ENCODE peak calls at places on chromosomes 11 and 22, in ten cellular contexts. One of them, this sample, is unnamed.

GRCh38 chr11:117823294-117823940 is 1.1 kb downstream of the FXYD2 start:
- DNase-seq in NCI-H1105: no peak
- DNase-seq in BE2C: no peak
- DNase-seq in breast epithelium: no peak
- DNase-seq in stimulated activated CD4-positive, alpha-beta T cell treated with anti-CD3 and anti-CD28 coated beads, Interleukin-1b, Interleukin-23, amount 100 ng/mL, for 24 hours: no peak
- DNase-seq in NCI-H1694: no peak
- DNase-seq in iris pigment epithelial cell: no peak
- DNase-seq in choroid plexus epithelial cell: no peak
- DNase-seq in ELR: peak
- DNase-seq in NCI-H510A: no peak
- DNase-seq in this sample: peak

GRCh38 chr11:104668797-104669463 is 229.3 kb downstream of the CASP12 start:
- DNase-seq in NCI-H1105: no peak
- DNase-seq in BE2C: no peak
- DNase-seq in breast epithelium: no peak
- DNase-seq in stimulated activated CD4-positive, alpha-beta T cell treated with anti-CD3 and anti-CD28 coated beads, Interleukin-1b, Interleukin-23, amount 100 ng/mL, for 24 hours: no peak
- DNase-seq in NCI-H1694: no peak
- DNase-seq in iris pigment epithelial cell: peak
- DNase-seq in choroid plexus epithelial cell: peak
- DNase-seq in ELR: peak
- DNase-seq in NCI-H510A: no peak
- DNase-seq in this sample: peak

GRCh38 chr11:71103266-71103665 is 149.1 kb downstream of the SHANK2 start:
- DNase-seq in NCI-H1105: no peak
- DNase-seq in BE2C: no peak
- DNase-seq in breast epithelium: peak
- DNase-seq in stimulated activated CD4-positive, alpha-beta T cell treated with anti-CD3 and anti-CD28 coated beads, Interleukin-1b, Interleukin-23, amount 100 ng/mL, for 24 hours: no peak
- DNase-seq in NCI-H1694: no peak
- DNase-seq in iris pigment epithelial cell: no peak
- DNase-seq in choroid plexus epithelial cell: no peak
- DNase-seq in ELR: peak
- DNase-seq in NCI-H510A: no peak
- DNase-seq in this sample: no peak

GRCh38 chr11:125072961-125073590 is 10.0 kb downstream of the SLC37A2 start:
- DNase-seq in NCI-H1105: no peak
- DNase-seq in BE2C: no peak
- DNase-seq in breast epithelium: no peak
- DNase-seq in stimulated activated CD4-positive, alpha-beta T cell treated with anti-CD3 and anti-CD28 coated beads, Interleukin-1b, Interleukin-23, amount 100 ng/mL, for 24 hours: no peak
- DNase-seq in NCI-H1694: no peak
- DNase-seq in iris pigment epithelial cell: no peak
- DNase-seq in choroid plexus epithelial cell: no peak
- DNase-seq in ELR: no peak
- DNase-seq in NCI-H510A: no peak
- DNase-seq in this sample: no peak

GRCh38 chr11:70532066-70532440 is 133.7 kb downstream of the CTTN start:
- DNase-seq in NCI-H1105: no peak
- DNase-seq in BE2C: no peak
- DNase-seq in breast epithelium: no peak
- DNase-seq in stimulated activated CD4-positive, alpha-beta T cell treated with anti-CD3 and anti-CD28 coated beads, Interleukin-1b, Interleukin-23, amount 100 ng/mL, for 24 hours: no peak
- DNase-seq in NCI-H1694: no peak
- DNase-seq in iris pigment epithelial cell: no peak
- DNase-seq in choroid plexus epithelial cell: peak
- DNase-seq in ELR: no peak
- DNase-seq in NCI-H510A: no peak
- DNase-seq in this sample: no peak

GRCh38 chr11:94036096-94036495 is 14.9 kb downstream of the HEPHL1 start:
- DNase-seq in NCI-H1105: no peak
- DNase-seq in BE2C: no peak
- DNase-seq in breast epithelium: no peak
- DNase-seq in stimulated activated CD4-positive, alpha-beta T cell treated with anti-CD3 and anti-CD28 coated beads, Interleukin-1b, Interleukin-23, amount 100 ng/mL, for 24 hours: no peak
- DNase-seq in NCI-H1694: no peak
- DNase-seq in iris pigment epithelial cell: no peak
- DNase-seq in choroid plexus epithelial cell: no peak
- DNase-seq in ELR: peak
- DNase-seq in NCI-H510A: no peak
- DNase-seq in this sample: peak

GRCh38 chr22:49977578-49977977 is 17.0 kb downstream of the PIM3 start:
- DNase-seq in NCI-H1105: no peak
- DNase-seq in BE2C: no peak
- DNase-seq in breast epithelium: no peak
- DNase-seq in stimulated activated CD4-positive, alpha-beta T cell treated with anti-CD3 and anti-CD28 coated beads, Interleukin-1b, Interleukin-23, amount 100 ng/mL, for 24 hours: no peak
- DNase-seq in NCI-H1694: no peak
- DNase-seq in iris pigment epithelial cell: no peak
- DNase-seq in choroid plexus epithelial cell: no peak
- DNase-seq in ELR: no peak
- DNase-seq in NCI-H510A: no peak
- DNase-seq in this sample: no peak

GRCh38 chr11:106178361-106178760 is 100.9 kb downstream of the AASDHPPT start:
- DNase-seq in NCI-H1105: no peak
- DNase-seq in BE2C: no peak
- DNase-seq in breast epithelium: no peak
- DNase-seq in stimulated activated CD4-positive, alpha-beta T cell treated with anti-CD3 and anti-CD28 coated beads, Interleukin-1b, Interleukin-23, amount 100 ng/mL, for 24 hours: no peak
- DNase-seq in NCI-H1694: no peak
- DNase-seq in iris pigment epithelial cell: peak
- DNase-seq in choroid plexus epithelial cell: no peak
- DNase-seq in ELR: peak
- DNase-seq in NCI-H510A: no peak
- DNase-seq in this sample: no peak

GRCh38 chr11:125451400-125452124 is 44.5 kb downstream of the FEZ1 start:
- DNase-seq in NCI-H1105: no peak
- DNase-seq in BE2C: peak
- DNase-seq in breast epithelium: no peak
- DNase-seq in stimulated activated CD4-positive, alpha-beta T cell treated with anti-CD3 and anti-CD28 coated beads, Interleukin-1b, Interleukin-23, amount 100 ng/mL, for 24 hours: no peak
- DNase-seq in NCI-H1694: no peak
- DNase-seq in iris pigment epithelial cell: peak
- DNase-seq in choroid plexus epithelial cell: peak
- DNase-seq in ELR: peak
- DNase-seq in NCI-H510A: no peak
- DNase-seq in this sample: no peak

GRCh38 chr11:70647188-70648166 is 249.1 kb downstream of the CTTN start:
- DNase-seq in NCI-H1105: no peak
- DNase-seq in BE2C: no peak
- DNase-seq in breast epithelium: no peak
- DNase-seq in stimulated activated CD4-positive, alpha-beta T cell treated with anti-CD3 and anti-CD28 coated beads, Interleukin-1b, Interleukin-23, amount 100 ng/mL, for 24 hours: no peak
- DNase-seq in NCI-H1694: no peak
- DNase-seq in iris pigment epithelial cell: no peak
- DNase-seq in choroid plexus epithelial cell: no peak
- DNase-seq in ELR: no peak
- DNase-seq in NCI-H510A: no peak
- DNase-seq in this sample: no peak

GRCh38 chr11:8631395-8632110 is 37.5 kb upstream of the STK33 start:
- DNase-seq in NCI-H1105: no peak
- DNase-seq in BE2C: no peak
- DNase-seq in breast epithelium: no peak
- DNase-seq in stimulated activated CD4-positive, alpha-beta T cell treated with anti-CD3 and anti-CD28 coated beads, Interleukin-1b, Interleukin-23, amount 100 ng/mL, for 24 hours: no peak
- DNase-seq in NCI-H1694: no peak
- DNase-seq in iris pigment epithelial cell: peak
- DNase-seq in choroid plexus epithelial cell: peak
- DNase-seq in ELR: peak
- DNase-seq in NCI-H510A: no peak
- DNase-seq in this sample: no peak

GRCh38 chr11:103546236-103546635 is 437.0 kb downstream of the DYNC2H1 start:
- DNase-seq in NCI-H1105: peak
- DNase-seq in BE2C: no peak
- DNase-seq in breast epithelium: no peak
- DNase-seq in stimulated activated CD4-positive, alpha-beta T cell treated with anti-CD3 and anti-CD28 coated beads, Interleukin-1b, Interleukin-23, amount 100 ng/mL, for 24 hours: no peak
- DNase-seq in NCI-H1694: no peak
- DNase-seq in iris pigment epithelial cell: peak
- DNase-seq in choroid plexus epithelial cell: peak
- DNase-seq in ELR: peak
- DNase-seq in NCI-H510A: no peak
- DNase-seq in this sample: no peak

GRCh38 chr11:12706531-12707499 is 32.6 kb downstream of the TEAD1 start:
- DNase-seq in NCI-H1105: peak
- DNase-seq in BE2C: peak
- DNase-seq in breast epithelium: no peak
- DNase-seq in stimulated activated CD4-positive, alpha-beta T cell treated with anti-CD3 and anti-CD28 coated beads, Interleukin-1b, Interleukin-23, amount 100 ng/mL, for 24 hours: no peak
- DNase-seq in NCI-H1694: no peak
- DNase-seq in iris pigment epithelial cell: peak
- DNase-seq in choroid plexus epithelial cell: peak
- DNase-seq in ELR: no peak
- DNase-seq in NCI-H510A: peak
- DNase-seq in this sample: no peak

GRCh38 chr22:44531487-44531886 is 33.5 kb upstream of the RTL6 start:
- DNase-seq in NCI-H1105: no peak
- DNase-seq in BE2C: no peak
- DNase-seq in breast epithelium: no peak
- DNase-seq in stimulated activated CD4-positive, alpha-beta T cell treated with anti-CD3 and anti-CD28 coated beads, Interleukin-1b, Interleukin-23, amount 100 ng/mL, for 24 hours: no peak
- DNase-seq in NCI-H1694: no peak
- DNase-seq in iris pigment epithelial cell: no peak
- DNase-seq in choroid plexus epithelial cell: no peak
- DNase-seq in ELR: no peak
- DNase-seq in NCI-H510A: no peak
- DNase-seq in this sample: no peak

GRCh38 chr11:83736689-83737088 is 450.5 kb upstream of the CCDC90B start:
- DNase-seq in NCI-H1105: no peak
- DNase-seq in BE2C: no peak
- DNase-seq in breast epithelium: no peak
- DNase-seq in stimulated activated CD4-positive, alpha-beta T cell treated with anti-CD3 and anti-CD28 coated beads, Interleukin-1b, Interleukin-23, amount 100 ng/mL, for 24 hours: no peak
- DNase-seq in NCI-H1694: peak
- DNase-seq in iris pigment epithelial cell: no peak
- DNase-seq in choroid plexus epithelial cell: no peak
- DNase-seq in ELR: no peak
- DNase-seq in NCI-H510A: no peak
- DNase-seq in this sample: no peak

GRCh38 chr11:17252704-17253103 is 23.8 kb upstream of the NUCB2 start:
- DNase-seq in NCI-H1105: no peak
- DNase-seq in BE2C: no peak
- DNase-seq in breast epithelium: no peak
- DNase-seq in stimulated activated CD4-positive, alpha-beta T cell treated with anti-CD3 and anti-CD28 coated beads, Interleukin-1b, Interleukin-23, amount 100 ng/mL, for 24 hours: no peak
- DNase-seq in NCI-H1694: no peak
- DNase-seq in iris pigment epithelial cell: no peak
- DNase-seq in choroid plexus epithelial cell: no peak
- DNase-seq in ELR: no peak
- DNase-seq in NCI-H510A: no peak
- DNase-seq in this sample: no peak

GRCh38 chr11:111870522-111870886 is 877 bp downstream of the ALG9 start:
- DNase-seq in NCI-H1105: no peak
- DNase-seq in BE2C: no peak
- DNase-seq in breast epithelium: no peak
- DNase-seq in stimulated activated CD4-positive, alpha-beta T cell treated with anti-CD3 and anti-CD28 coated beads, Interleukin-1b, Interleukin-23, amount 100 ng/mL, for 24 hours: no peak
- DNase-seq in NCI-H1694: no peak
- DNase-seq in iris pigment epithelial cell: no peak
- DNase-seq in choroid plexus epithelial cell: no peak
- DNase-seq in ELR: no peak
- DNase-seq in NCI-H510A: no peak
- DNase-seq in this sample: no peak

GRCh38 chr11:46121328-46121723 is at the start of gene PHF21A:
- DNase-seq in NCI-H1105: peak
- DNase-seq in BE2C: peak
- DNase-seq in breast epithelium: peak
- DNase-seq in stimulated activated CD4-positive, alpha-beta T cell treated with anti-CD3 and anti-CD28 coated beads, Interleukin-1b, Interleukin-23, amount 100 ng/mL, for 24 hours: peak
- DNase-seq in NCI-H1694: peak
- DNase-seq in iris pigment epithelial cell: peak
- DNase-seq in choroid plexus epithelial cell: peak
- DNase-seq in ELR: peak
- DNase-seq in NCI-H510A: peak
- DNase-seq in this sample: peak

GRCh38 chr11:60919320-60919719 is 4.9 kb upstream of the TMEM132A start:
- DNase-seq in NCI-H1105: no peak
- DNase-seq in BE2C: no peak
- DNase-seq in breast epithelium: no peak
- DNase-seq in stimulated activated CD4-positive, alpha-beta T cell treated with anti-CD3 and anti-CD28 coated beads, Interleukin-1b, Interleukin-23, amount 100 ng/mL, for 24 hours: no peak
- DNase-seq in NCI-H1694: no peak
- DNase-seq in iris pigment epithelial cell: no peak
- DNase-seq in choroid plexus epithelial cell: peak
- DNase-seq in ELR: peak
- DNase-seq in NCI-H510A: no peak
- DNase-seq in this sample: no peak

GRCh38 chr11:35418847-35419712 is at the start of gene SLC1A2:
- DNase-seq in NCI-H1105: peak
- DNase-seq in BE2C: peak
- DNase-seq in breast epithelium: no peak
- DNase-seq in stimulated activated CD4-positive, alpha-beta T cell treated with anti-CD3 and anti-CD28 coated beads, Interleukin-1b, Interleukin-23, amount 100 ng/mL, for 24 hours: no peak
- DNase-seq in NCI-H1694: peak
- DNase-seq in iris pigment epithelial cell: peak
- DNase-seq in choroid plexus epithelial cell: peak
- DNase-seq in ELR: peak
- DNase-seq in NCI-H510A: no peak
- DNase-seq in this sample: peak

GRCh38 chr22:30754521-30754920 is 59.8 kb downstream of the OSBP2 start:
- DNase-seq in NCI-H1105: no peak
- DNase-seq in BE2C: no peak
- DNase-seq in breast epithelium: no peak
- DNase-seq in stimulated activated CD4-positive, alpha-beta T cell treated with anti-CD3 and anti-CD28 coated beads, Interleukin-1b, Interleukin-23, amount 100 ng/mL, for 24 hours: no peak
- DNase-seq in NCI-H1694: no peak
- DNase-seq in iris pigment epithelial cell: no peak
- DNase-seq in choroid plexus epithelial cell: no peak
- DNase-seq in ELR: no peak
- DNase-seq in NCI-H510A: no peak
- DNase-seq in this sample: no peak

GRCh38 chr11:113447621-113448310 is 27.4 kb downstream of the DRD2 start:
- DNase-seq in NCI-H1105: no peak
- DNase-seq in BE2C: peak
- DNase-seq in breast epithelium: no peak
- DNase-seq in stimulated activated CD4-positive, alpha-beta T cell treated with anti-CD3 and anti-CD28 coated beads, Interleukin-1b, Interleukin-23, amount 100 ng/mL, for 24 hours: no peak
- DNase-seq in NCI-H1694: no peak
- DNase-seq in iris pigment epithelial cell: peak
- DNase-seq in choroid plexus epithelial cell: peak
- DNase-seq in ELR: peak
- DNase-seq in NCI-H510A: no peak
- DNase-seq in this sample: no peak

GRCh38 chr22:42807185-42807584 is 49.9 kb downstream of the ARFGAP3 start:
- DNase-seq in NCI-H1105: no peak
- DNase-seq in BE2C: no peak
- DNase-seq in breast epithelium: no peak
- DNase-seq in stimulated activated CD4-positive, alpha-beta T cell treated with anti-CD3 and anti-CD28 coated beads, Interleukin-1b, Interleukin-23, amount 100 ng/mL, for 24 hours: no peak
- DNase-seq in NCI-H1694: no peak
- DNase-seq in iris pigment epithelial cell: no peak
- DNase-seq in choroid plexus epithelial cell: no peak
- DNase-seq in ELR: no peak
- DNase-seq in NCI-H510A: no peak
- DNase-seq in this sample: no peak

GRCh38 chr11:74683279-74683871 is 47.9 kb downstream of the CHRDL2 start:
- DNase-seq in NCI-H1105: no peak
- DNase-seq in BE2C: peak
- DNase-seq in breast epithelium: no peak
- DNase-seq in stimulated activated CD4-positive, alpha-beta T cell treated with anti-CD3 and anti-CD28 coated beads, Interleukin-1b, Interleukin-23, amount 100 ng/mL, for 24 hours: no peak
- DNase-seq in NCI-H1694: no peak
- DNase-seq in iris pigment epithelial cell: peak
- DNase-seq in choroid plexus epithelial cell: no peak
- DNase-seq in ELR: no peak
- DNase-seq in NCI-H510A: no peak
- DNase-seq in this sample: no peak

GRCh38 chr11:35042906-35043305 is 96.1 kb upstream of the CD44 start:
- DNase-seq in NCI-H1105: no peak
- DNase-seq in BE2C: no peak
- DNase-seq in breast epithelium: no peak
- DNase-seq in stimulated activated CD4-positive, alpha-beta T cell treated with anti-CD3 and anti-CD28 coated beads, Interleukin-1b, Interleukin-23, amount 100 ng/mL, for 24 hours: no peak
- DNase-seq in NCI-H1694: no peak
- DNase-seq in iris pigment epithelial cell: no peak
- DNase-seq in choroid plexus epithelial cell: no peak
- DNase-seq in ELR: no peak
- DNase-seq in NCI-H510A: no peak
- DNase-seq in this sample: no peak

GRCh38 chr22:24181088-24181995 is at the start of gene SUSD2:
- DNase-seq in NCI-H1105: no peak
- DNase-seq in BE2C: peak
- DNase-seq in breast epithelium: no peak
- DNase-seq in stimulated activated CD4-positive, alpha-beta T cell treated with anti-CD3 and anti-CD28 coated beads, Interleukin-1b, Interleukin-23, amount 100 ng/mL, for 24 hours: no peak
- DNase-seq in NCI-H1694: no peak
- DNase-seq in iris pigment epithelial cell: no peak
- DNase-seq in choroid plexus epithelial cell: no peak
- DNase-seq in ELR: no peak
- DNase-seq in NCI-H510A: no peak
- DNase-seq in this sample: no peak

GRCh38 chr11:20597924-20598484 is 1.4 kb upstream of the SLC6A5 start:
- DNase-seq in NCI-H1105: no peak
- DNase-seq in BE2C: no peak
- DNase-seq in breast epithelium: no peak
- DNase-seq in stimulated activated CD4-positive, alpha-beta T cell treated with anti-CD3 and anti-CD28 coated beads, Interleukin-1b, Interleukin-23, amount 100 ng/mL, for 24 hours: no peak
- DNase-seq in NCI-H1694: no peak
- DNase-seq in iris pigment epithelial cell: no peak
- DNase-seq in choroid plexus epithelial cell: no peak
- DNase-seq in ELR: no peak
- DNase-seq in NCI-H510A: no peak
- DNase-seq in this sample: no peak

GRCh38 chr11:69638941-69639681 is 1.8 kb upstream of the CCND1 start:
- DNase-seq in NCI-H1105: peak
- DNase-seq in BE2C: peak
- DNase-seq in breast epithelium: peak
- DNase-seq in stimulated activated CD4-positive, alpha-beta T cell treated with anti-CD3 and anti-CD28 coated beads, Interleukin-1b, Interleukin-23, amount 100 ng/mL, for 24 hours: no peak
- DNase-seq in NCI-H1694: peak
- DNase-seq in iris pigment epithelial cell: peak
- DNase-seq in choroid plexus epithelial cell: peak
- DNase-seq in ELR: peak
- DNase-seq in NCI-H510A: peak
- DNase-seq in this sample: peak

This sample was measured in Caki2.